ENCODE peak calls at places on chromosomes 2 and 18, in five cellular contexts. One of them, this sample, is unnamed.

GRCh38 chr2:80102026-80102425 is 202.5 kb downstream of the LRRTM1 start:
- DNase-seq in ELF-1: no peak
- DNase-seq in activated CD4-positive, alpha-beta T cell treated with anti-CD3 and anti-CD28 coated beads, Interleukin-2, amount 50 U/mL, for 48 hours: no peak
- DNase-seq in DMS 273 treated with DMSO at 0.1 percent for 48 hours: no peak
- DNase-seq in globus pallidus: no peak
- DNase-seq in this sample: no peak

GRCh38 chr18:25134858-25135257 is 217.1 kb downstream of the ZNF521 start:
- DNase-seq in ELF-1: no peak
- DNase-seq in activated CD4-positive, alpha-beta T cell treated with anti-CD3 and anti-CD28 coated beads, Interleukin-2, amount 50 U/mL, for 48 hours: no peak
- DNase-seq in DMS 273 treated with DMSO at 0.1 percent for 48 hours: no peak
- DNase-seq in globus pallidus: no peak
- DNase-seq in this sample: no peak

GRCh38 chr18:79866889-79867574 is 69.3 kb downstream of the KCNG2 start:
- DNase-seq in ELF-1: no peak
- DNase-seq in activated CD4-positive, alpha-beta T cell treated with anti-CD3 and anti-CD28 coated beads, Interleukin-2, amount 50 U/mL, for 48 hours: no peak
- DNase-seq in DMS 273 treated with DMSO at 0.1 percent for 48 hours: no peak
- DNase-seq in globus pallidus: no peak
- DNase-seq in this sample: no peak

GRCh38 chr2:181054256-181054655 is 73.9 kb downstream of the UBE2E3 start:
- DNase-seq in ELF-1: no peak
- DNase-seq in activated CD4-positive, alpha-beta T cell treated with anti-CD3 and anti-CD28 coated beads, Interleukin-2, amount 50 U/mL, for 48 hours: no peak
- DNase-seq in DMS 273 treated with DMSO at 0.1 percent for 48 hours: no peak
- DNase-seq in globus pallidus: no peak
- DNase-seq in this sample: no peak

GRCh38 chr2:119231975-119232665 is 8.5 kb downstream of the STEAP3 start:
- DNase-seq in ELF-1: no peak
- DNase-seq in activated CD4-positive, alpha-beta T cell treated with anti-CD3 and anti-CD28 coated beads, Interleukin-2, amount 50 U/mL, for 48 hours: no peak
- DNase-seq in DMS 273 treated with DMSO at 0.1 percent for 48 hours: no peak
- DNase-seq in globus pallidus: no peak
- DNase-seq in this sample: peak

GRCh38 chr18:59057969-59058368 is 81.7 kb upstream of the SEC11C start:
- DNase-seq in ELF-1: no peak
- DNase-seq in activated CD4-positive, alpha-beta T cell treated with anti-CD3 and anti-CD28 coated beads, Interleukin-2, amount 50 U/mL, for 48 hours: no peak
- DNase-seq in DMS 273 treated with DMSO at 0.1 percent for 48 hours: no peak
- DNase-seq in globus pallidus: no peak
- DNase-seq in this sample: no peak

GRCh38 chr2:19046986-19047780 is 311.2 kb downstream of the OSR1 start:
- DNase-seq in ELF-1: no peak
- DNase-seq in activated CD4-positive, alpha-beta T cell treated with anti-CD3 and anti-CD28 coated beads, Interleukin-2, amount 50 U/mL, for 48 hours: no peak
- DNase-seq in DMS 273 treated with DMSO at 0.1 percent for 48 hours: no peak
- DNase-seq in globus pallidus: no peak
- DNase-seq in this sample: peak

GRCh38 chr2:165891943-165892342 is 61.6 kb downstream of the TTC21B start:
- DNase-seq in ELF-1: no peak
- DNase-seq in activated CD4-positive, alpha-beta T cell treated with anti-CD3 and anti-CD28 coated beads, Interleukin-2, amount 50 U/mL, for 48 hours: no peak
- DNase-seq in DMS 273 treated with DMSO at 0.1 percent for 48 hours: no peak
- DNase-seq in globus pallidus: no peak
- DNase-seq in this sample: no peak

GRCh38 chr2:28452534-28453081 is 43.3 kb upstream of the PLB1 start:
- DNase-seq in ELF-1: peak
- DNase-seq in activated CD4-positive, alpha-beta T cell treated with anti-CD3 and anti-CD28 coated beads, Interleukin-2, amount 50 U/mL, for 48 hours: peak
- DNase-seq in DMS 273 treated with DMSO at 0.1 percent for 48 hours: no peak
- DNase-seq in globus pallidus: peak
- DNase-seq in this sample: peak

GRCh38 chr2:232341061-232341738 is 37.4 kb upstream of the ALPP start:
- DNase-seq in ELF-1: no peak
- DNase-seq in activated CD4-positive, alpha-beta T cell treated with anti-CD3 and anti-CD28 coated beads, Interleukin-2, amount 50 U/mL, for 48 hours: no peak
- DNase-seq in DMS 273 treated with DMSO at 0.1 percent for 48 hours: no peak
- DNase-seq in globus pallidus: no peak
- DNase-seq in this sample: no peak

GRCh38 chr2:38374978-38375377 is 2.1 kb downstream of the ATL2 start:
- DNase-seq in ELF-1: no peak
- DNase-seq in activated CD4-positive, alpha-beta T cell treated with anti-CD3 and anti-CD28 coated beads, Interleukin-2, amount 50 U/mL, for 48 hours: no peak
- DNase-seq in DMS 273 treated with DMSO at 0.1 percent for 48 hours: no peak
- DNase-seq in globus pallidus: no peak
- DNase-seq in this sample: no peak

GRCh38 chr2:229348135-229348534 is 77.0 kb upstream of the PID1 start:
- DNase-seq in ELF-1: no peak
- DNase-seq in activated CD4-positive, alpha-beta T cell treated with anti-CD3 and anti-CD28 coated beads, Interleukin-2, amount 50 U/mL, for 48 hours: no peak
- DNase-seq in DMS 273 treated with DMSO at 0.1 percent for 48 hours: no peak
- DNase-seq in globus pallidus: no peak
- DNase-seq in this sample: no peak

GRCh38 chr2:175233135-175233719 is 51.7 kb upstream of the ATP5MC3 start:
- DNase-seq in ELF-1: no peak
- DNase-seq in activated CD4-positive, alpha-beta T cell treated with anti-CD3 and anti-CD28 coated beads, Interleukin-2, amount 50 U/mL, for 48 hours: no peak
- DNase-seq in DMS 273 treated with DMSO at 0.1 percent for 48 hours: no peak
- DNase-seq in globus pallidus: no peak
- DNase-seq in this sample: no peak

GRCh38 chr2:218569661-218570500 is 1.2 kb downstream of the CNOT9 start:
- DNase-seq in ELF-1: peak
- DNase-seq in activated CD4-positive, alpha-beta T cell treated with anti-CD3 and anti-CD28 coated beads, Interleukin-2, amount 50 U/mL, for 48 hours: peak
- DNase-seq in DMS 273 treated with DMSO at 0.1 percent for 48 hours: no peak
- DNase-seq in globus pallidus: peak
- DNase-seq in this sample: no peak

GRCh38 chr18:9535430-9535972 is 60.2 kb downstream of the RALBP1 start:
- DNase-seq in ELF-1: no peak
- DNase-seq in activated CD4-positive, alpha-beta T cell treated with anti-CD3 and anti-CD28 coated beads, Interleukin-2, amount 50 U/mL, for 48 hours: no peak
- DNase-seq in DMS 273 treated with DMSO at 0.1 percent for 48 hours: no peak
- DNase-seq in globus pallidus: peak
- DNase-seq in this sample: no peak

GRCh38 chr2:86821306-86821705 is 30.6 kb upstream of the CD8A start:
- DNase-seq in ELF-1: no peak
- DNase-seq in activated CD4-positive, alpha-beta T cell treated with anti-CD3 and anti-CD28 coated beads, Interleukin-2, amount 50 U/mL, for 48 hours: no peak
- DNase-seq in DMS 273 treated with DMSO at 0.1 percent for 48 hours: no peak
- DNase-seq in globus pallidus: no peak
- DNase-seq in this sample: no peak

GRCh38 chr18:77062518-77063003 is 70.0 kb downstream of the MBP start:
- DNase-seq in ELF-1: no peak
- DNase-seq in activated CD4-positive, alpha-beta T cell treated with anti-CD3 and anti-CD28 coated beads, Interleukin-2, amount 50 U/mL, for 48 hours: peak
- DNase-seq in DMS 273 treated with DMSO at 0.1 percent for 48 hours: no peak
- DNase-seq in globus pallidus: no peak
- DNase-seq in this sample: peak

GRCh38 chr2:239275871-239276812 is 124.7 kb downstream of the HDAC4 start:
- DNase-seq in ELF-1: peak
- DNase-seq in activated CD4-positive, alpha-beta T cell treated with anti-CD3 and anti-CD28 coated beads, Interleukin-2, amount 50 U/mL, for 48 hours: no peak
- DNase-seq in DMS 273 treated with DMSO at 0.1 percent for 48 hours: peak
- DNase-seq in globus pallidus: peak
- DNase-seq in this sample: no peak

GRCh38 chr2:53445376-53446072 is 322.1 kb upstream of the CHAC2 start:
- DNase-seq in ELF-1: no peak
- DNase-seq in activated CD4-positive, alpha-beta T cell treated with anti-CD3 and anti-CD28 coated beads, Interleukin-2, amount 50 U/mL, for 48 hours: peak
- DNase-seq in DMS 273 treated with DMSO at 0.1 percent for 48 hours: no peak
- DNase-seq in globus pallidus: no peak
- DNase-seq in this sample: peak

GRCh38 chr2:28408764-28409599 is 16.3 kb downstream of the FOSL2 start:
- DNase-seq in ELF-1: no peak
- DNase-seq in activated CD4-positive, alpha-beta T cell treated with anti-CD3 and anti-CD28 coated beads, Interleukin-2, amount 50 U/mL, for 48 hours: peak
- DNase-seq in DMS 273 treated with DMSO at 0.1 percent for 48 hours: no peak
- DNase-seq in globus pallidus: no peak
- DNase-seq in this sample: peak

GRCh38 chr2:48849770-48850169 is 94.2 kb upstream of the LHCGR start:
- DNase-seq in ELF-1: no peak
- DNase-seq in activated CD4-positive, alpha-beta T cell treated with anti-CD3 and anti-CD28 coated beads, Interleukin-2, amount 50 U/mL, for 48 hours: no peak
- DNase-seq in DMS 273 treated with DMSO at 0.1 percent for 48 hours: no peak
- DNase-seq in globus pallidus: no peak
- DNase-seq in this sample: no peak

GRCh38 chr2:224025874-224026273 is 13.2 kb downstream of the SERPINE2 start:
- DNase-seq in ELF-1: peak
- DNase-seq in activated CD4-positive, alpha-beta T cell treated with anti-CD3 and anti-CD28 coated beads, Interleukin-2, amount 50 U/mL, for 48 hours: peak
- DNase-seq in DMS 273 treated with DMSO at 0.1 percent for 48 hours: no peak
- DNase-seq in globus pallidus: no peak
- DNase-seq in this sample: no peak

GRCh38 chr2:241633561-241633960 is 3.4 kb downstream of the THAP4 start:
- DNase-seq in ELF-1: no peak
- DNase-seq in activated CD4-positive, alpha-beta T cell treated with anti-CD3 and anti-CD28 coated beads, Interleukin-2, amount 50 U/mL, for 48 hours: no peak
- DNase-seq in DMS 273 treated with DMSO at 0.1 percent for 48 hours: no peak
- DNase-seq in globus pallidus: no peak
- DNase-seq in this sample: no peak

GRCh38 chr2:206799083-206799482 is 33.7 kb downstream of the FASTKD2 start:
- DNase-seq in ELF-1: no peak
- DNase-seq in activated CD4-positive, alpha-beta T cell treated with anti-CD3 and anti-CD28 coated beads, Interleukin-2, amount 50 U/mL, for 48 hours: peak
- DNase-seq in DMS 273 treated with DMSO at 0.1 percent for 48 hours: no peak
- DNase-seq in globus pallidus: no peak
- DNase-seq in this sample: no peak

GRCh38 chr18:35236964-35237363 is 3.9 kb upstream of the ZNF397 start:
- DNase-seq in ELF-1: no peak
- DNase-seq in activated CD4-positive, alpha-beta T cell treated with anti-CD3 and anti-CD28 coated beads, Interleukin-2, amount 50 U/mL, for 48 hours: no peak
- DNase-seq in DMS 273 treated with DMSO at 0.1 percent for 48 hours: no peak
- DNase-seq in globus pallidus: peak
- DNase-seq in this sample: no peak

GRCh38 chr18:57864615-57865121 is 61.6 kb upstream of the ATP8B1 start:
- DNase-seq in ELF-1: no peak
- DNase-seq in activated CD4-positive, alpha-beta T cell treated with anti-CD3 and anti-CD28 coated beads, Interleukin-2, amount 50 U/mL, for 48 hours: no peak
- DNase-seq in DMS 273 treated with DMSO at 0.1 percent for 48 hours: no peak
- DNase-seq in globus pallidus: no peak
- DNase-seq in this sample: no peak

GRCh38 chr18:6731197-6731596 is 1.7 kb downstream of the ARHGAP28 start:
- DNase-seq in ELF-1: no peak
- DNase-seq in activated CD4-positive, alpha-beta T cell treated with anti-CD3 and anti-CD28 coated beads, Interleukin-2, amount 50 U/mL, for 48 hours: no peak
- DNase-seq in DMS 273 treated with DMSO at 0.1 percent for 48 hours: peak
- DNase-seq in globus pallidus: no peak
- DNase-seq in this sample: no peak

This sample was measured in GM13977.